ENCODE peak calls at places on chromosome 7, in four cellular contexts. E is GM12878, O is SK-N-SH, K is K562. V is an unnamed sample.

GRCh38 chr7:151346180-151346769 is 4.7 kb downstream of the NUB1 start:
- DNase-seq in O (no peak), K (no peak), E (no peak), V (no peak)

GRCh38 chr7:26685636-26686035 is 178.8 kb downstream of the SKAP2 start:
- DNase-seq in O (no peak), K (no peak), E (no peak), V (peak)

GRCh38 chr7:129393255-129393654 is 41.0 kb upstream of the STRIP2 start:
- DNase-seq in K (no peak), E (no peak), O (no peak), V (no peak)

GRCh38 chr7:5797716-5798115 is 16.3 kb upstream of the RNF216 start:
- DNase-seq in K (peak), O (no peak), E (no peak), V (no peak)

GRCh38 chr7:54781356-54781912 is 22.4 kb upstream of the SEC61G start:
- DNase-seq in O (no peak), K (no peak), E (no peak), V (no peak)

GRCh38 chr7:40826419-40827216 is 691.8 kb downstream of the SUGCT start:
- DNase-seq in E (no peak), O (no peak), K (no peak), V (peak)

GRCh38 chr7:117582219-117582704 is 102.4 kb downstream of the CFTR start:
- DNase-seq in O (no peak), E (no peak), K (no peak), V (peak)

GRCh38 chr7:147089608-147090007 is 973.0 kb downstream of the CNTNAP2 start:
- DNase-seq in K (no peak), E (no peak), O (no peak), V (no peak)

GRCh38 chr7:55649238-55649637 is 76.9 kb upstream of the VOPP1 start:
- DNase-seq in E (no peak), K (no peak), O (no peak), V (no peak)

GRCh38 chr7:108037748-108038147 is 34.8 kb upstream of the LAMB1 start:
- DNase-seq in O (no peak), K (no peak), E (no peak), V (no peak)

GRCh38 chr7:146172112-146172511 is 55.5 kb downstream of the CNTNAP2 start:
- DNase-seq in K (no peak), E (no peak), O (no peak), V (no peak)

GRCh38 chr7:155861480-155861868 is 49.2 kb upstream of the SHH start:
- DNase-seq in E (no peak), K (no peak), O (no peak), V (no peak)

GRCh38 chr7:96397936-96398596 is 76.2 kb upstream of the SLC25A13 start:
- DNase-seq in E (no peak), K (no peak), O (no peak), V (peak)

GRCh38 chr7:157476654-157477549 is 140.1 kb downstream of the DNAJB6 start:
- DNase-seq in K (no peak), E (no peak), O (no peak), V (no peak)

GRCh38 chr7:123537026-123537642 is 2.7 kb upstream of the IQUB start:
- DNase-seq in O (no peak), E (no peak), K (no peak), V (peak)

GRCh38 chr7:19368540-19368939 is 223.3 kb upstream of the FERD3L start:
- DNase-seq in E (no peak), O (no peak), K (no peak), V (no peak)

GRCh38 chr7:27641576-27642230 is 21.0 kb downstream of the HIBADH start:
- DNase-seq in O (no peak), K (no peak), E (no peak), V (no peak)

GRCh38 chr7:34596887-34597286 is 61.1 kb upstream of the NPSR1 start:
- DNase-seq in K (no peak), O (peak), E (no peak), V (no peak)

GRCh38 chr7:106284516-106285050 is at the start of gene NAMPT:
- DNase-seq in O (peak), K (peak), E (no peak), V (no peak)

GRCh38 chr7:85529197-85529596 is 342.3 kb upstream of the SEMA3D start:
- DNase-seq in O (no peak), K (no peak), E (no peak), V (peak)

GRCh38 chr7:32170838-32171237 is 100.6 kb upstream of the PDE1C start:
- DNase-seq in E (no peak), K (no peak), O (no peak), V (no peak)

GRCh38 chr7:107179326-107180163 is 10.7 kb downstream of the HBP1 start:
- DNase-seq in K (no peak), E (no peak), O (no peak), V (peak)

GRCh38 chr7:149770728-149771127 is 2.7 kb downstream of the ZNF467 start:
- DNase-seq in O (no peak), E (no peak), K (no peak), V (no peak)

GRCh38 chr7:141463986-141464385 is 87.2 kb upstream of the AGK start:
- DNase-seq in E (no peak), K (no peak), O (no peak), V (no peak)
- H3K9ac ChIP-seq in E (no peak), K (no peak), O (no peak), V (no peak)

GRCh38 chr7:94270772-94271171 is 123.9 kb upstream of the COL1A2 start:
- DNase-seq in O (no peak), E (no peak), K (no peak), V (no peak)

GRCh38 chr7:94276046-94276445 is 118.6 kb upstream of the COL1A2 start:
- DNase-seq in K (no peak), O (peak), E (no peak), V (no peak)

GRCh38 chr7:94276797-94277196 is 117.9 kb upstream of the COL1A2 start:
- DNase-seq in O (peak), E (no peak), K (no peak), V (peak)

GRCh38 chr7:94274828-94275227 is 119.9 kb upstream of the COL1A2 start:
- DNase-seq in O (no peak), K (no peak), E (no peak), V (no peak)

GRCh38 chr7:94272821-94273583 is 121.7 kb upstream of the COL1A2 start:
- DNase-seq in E (no peak), O (no peak), K (no peak), V (peak)
- TF ChIP-seq RCOR1 in E (no peak), O (no peak), K (no peak), V (no peak)

GRCh38 chr7:98354511-98355249 is 46.2 kb downstream of the BAIAP2L1 start:
- DNase-seq in K (no peak), E (no peak), O (no peak), V (peak)

GRCh38 chr7:98351136-98351535 is 49.8 kb downstream of the BAIAP2L1 start:
- DNase-seq in K (no peak), O (no peak), E (no peak), V (no peak)

GRCh38 chr7:98355250-98355538 is 45.7 kb downstream of the BAIAP2L1 start:
- DNase-seq in E (no peak), O (no peak), K (no peak), V (no peak)

GRCh38 chr7:98352621-98353020 is 48.3 kb downstream of the BAIAP2L1 start:
- DNase-seq in O (no peak), K (no peak), E (no peak), V (peak)

GRCh38 chr7:98354052-98354451 is 46.8 kb downstream of the BAIAP2L1 start:
- DNase-seq in O (no peak), E (no peak), K (no peak), V (no peak)
- H3K9ac ChIP-seq in O (peak), E (no peak), K (no peak), V (peak)

GRCh38 chr7:158695726-158696452 is 8.7 kb downstream of the NCAPG2 start:
- DNase-seq in K (no peak), E (peak), O (peak), V (peak)
- TF ChIP-seq RCOR1 in K (no peak), E (no peak), O (no peak), V (no peak)

DNA sequence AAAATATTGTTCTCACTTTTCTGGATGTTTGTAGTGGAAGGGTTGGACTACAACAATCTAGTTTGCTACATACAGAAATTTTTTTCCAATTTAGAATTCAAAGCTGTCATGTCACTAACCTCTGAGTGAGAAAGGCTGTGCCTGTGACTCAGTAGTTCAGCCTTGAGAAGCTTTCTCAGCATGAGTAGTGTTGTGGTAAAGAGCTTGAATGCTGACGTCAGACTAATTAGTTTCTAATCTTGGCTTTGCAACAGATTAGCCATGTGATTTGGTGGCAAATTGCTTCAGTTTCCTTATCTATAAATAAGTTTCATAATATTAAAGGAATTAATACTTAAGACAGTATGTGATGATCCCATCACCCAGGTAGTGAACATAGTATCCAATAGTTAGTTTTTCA is 83.8 kb downstream of the ABCA13 start:
- DNase-seq in E (peak), O (no peak), K (no peak), V (peak)
- H3K9ac ChIP-seq in E (no peak), O (no peak), K (no peak), V (no peak)

DNA sequence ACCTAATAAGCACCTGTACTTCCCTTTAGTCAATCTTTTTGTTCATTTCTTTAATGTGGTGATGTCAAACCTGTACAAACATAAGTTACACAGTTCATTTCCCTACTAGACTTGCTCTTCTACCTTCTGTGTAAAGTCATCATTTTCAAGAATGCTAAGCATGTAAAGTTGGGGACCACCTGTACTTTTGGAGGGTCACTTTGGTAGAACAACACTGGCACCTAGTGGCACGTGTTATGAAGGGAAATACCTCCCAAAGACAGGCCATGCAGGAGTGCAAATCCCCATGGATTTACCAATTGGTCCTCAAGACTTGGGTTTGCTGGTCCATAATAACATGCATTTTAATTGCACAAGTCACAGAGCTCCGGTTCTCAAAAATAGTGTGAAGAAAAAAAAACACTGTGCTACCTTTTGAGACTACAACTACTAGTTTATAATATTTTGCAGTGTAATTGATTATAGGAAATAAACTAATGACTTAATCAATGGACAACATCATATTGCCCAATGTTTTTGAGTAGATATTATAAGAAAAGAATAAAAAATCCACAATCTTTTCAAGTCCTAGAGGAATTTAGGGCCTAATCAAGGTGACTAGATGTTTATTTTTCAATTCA is 431.4 kb upstream of the IGFBP3 start:
- DNase-seq in K (no peak), E (peak), O (peak), V (peak)
- TF ChIP-seq RCOR1 in K (no peak), E (no peak), O (no peak), V (no peak)